ENCODE peak calls at places on chromosomes 12 and 14, in seven cellular contexts. A is fibroblast of lung, R is GM23248, E is neuronal stem cell, I is IMR-90, O is PC-3, L is PC-9. B is an unnamed sample. For H3K4me1 and H3K27me3, the result is how much of the 10 kb centered on the place peaks cover.

GRCh38 chr12:115761784-115762183 is 515.7 kb downstream of the MED13L start:
- DNase-seq in O (no peak), L (no peak), A (no peak), E (no peak), R (no peak), I (no peak), B (no peak)

GRCh38 chr14:71398450-71398849 is 491.2 kb downstream of the PCNX1 start:
- DNase-seq in A (no peak), I (no peak), O (no peak), L (no peak), R (no peak), E (no peak), B (no peak)

GRCh38 chr14:88879016-88879415 is 54.6 kb downstream of the TTC8 start:
- DNase-seq in A (peak), I (peak), O (peak), R (peak), E (no peak), L (no peak), B (no peak)

GRCh38 chr14:58563981-58564380 is 73.8 kb upstream of the DACT1 start:
- DNase-seq in I (no peak), E (no peak), R (no peak), O (no peak), A (no peak), L (no peak), B (no peak)

GRCh38 chr14:71123579-71124135 is 216.4 kb downstream of the PCNX1 start:
- DNase-seq in R (no peak), O (no peak), I (no peak), A (no peak), L (no peak), E (no peak), B (no peak)

GRCh38 chr12:132279184-132279889 is 50.1 kb downstream of the GALNT9 start:
- DNase-seq in R (no peak), I (peak), L (no peak), A (no peak), O (no peak), E (no peak), B (peak)

GRCh38 chr12:106345739-106346138 is 11.8 kb upstream of the POLR3B start:
- DNase-seq in R (peak), I (peak), O (peak), E (peak), L (peak), A (peak), B (peak)

GRCh38 chr14:33848706-33849454 is 102.0 kb downstream of the EGLN3 start:
- DNase-seq in R (peak), O (peak), A (peak), I (peak), E (peak), L (peak), B (peak)

GRCh38 chr14:38238332-38238731 is 17.6 kb downstream of the CLEC14A start:
- DNase-seq in R (peak), A (peak), I (peak), L (no peak), O (peak), E (no peak), B (no peak)

GRCh38 chr14:100741956-100742355 is 15.3 kb downstream of the DLK1 start:
- DNase-seq in I (no peak), O (no peak), R (no peak), L (no peak), E (no peak), A (no peak), B (no peak)

GRCh38 chr12:110183386-110183785 is 59.2 kb downstream of the IFT81 start:
- DNase-seq in R (no peak), I (no peak), L (no peak), O (no peak), E (no peak), A (no peak), B (no peak)

GRCh38 chr14:36221097-36221496 is 44.6 kb upstream of the PTCSC3 start:
- DNase-seq in E (peak), L (no peak), R (no peak), I (no peak), O (no peak), A (no peak), B (no peak)

GRCh38 chr12:123269395-123269892 is 2.2 kb downstream of the CDK2AP1 start:
- DNase-seq in O (no peak), E (peak), L (no peak), R (peak), A (peak), I (peak), B (peak)

GRCh38 chr12:113818833-113819232 is 147.3 kb downstream of the RBM19 start:
- DNase-seq in O (peak), A (no peak), I (no peak), E (peak), L (no peak), R (peak), B (no peak)

GRCh38 chr12:16449459-16449858 is 102.0 kb downstream of the MGST1 start:
- DNase-seq in R (no peak), I (no peak), E (no peak), O (no peak), A (no peak), L (no peak), B (no peak)

GRCh38 chr14:58082491-58083098 is 69.4 kb downstream of the ARMH4 start:
- DNase-seq in A (peak), R (peak), O (peak), L (peak), E (no peak), I (peak), B (no peak)

GRCh38 chr12:64088431-64089349 is 133.4 kb downstream of the KICS2 start:
- DNase-seq in A (peak), R (peak), L (peak), E (peak), O (peak), I (peak), B (no peak)

GRCh38 chr12:82461393-82461792 is 103.1 kb downstream of the METTL25 start:
- DNase-seq in I (no peak), R (no peak), L (no peak), E (no peak), O (peak), A (no peak), B (no peak)

GRCh38 chr12:114248527-114248926 is 157.4 kb downstream of the TBX5 start:
- DNase-seq in E (no peak), I (no peak), O (peak), L (no peak), R (peak), A (no peak), B (no peak)

GRCh38 chr12:20631711-20632110 is 63.4 kb upstream of the SLCO1C1 start:
- DNase-seq in L (no peak), I (no peak), E (no peak), A (peak), O (no peak), R (peak), B (no peak)

GRCh38 chr12:123471374-123472068 is 13.6 kb downstream of the SNRNP35 start:
- DNase-seq in R (peak), E (no peak), A (peak), I (peak), L (no peak), O (no peak), B (no peak)

GRCh38 chr12:98513379-98514318 is 1.7 kb upstream of the TMPO start:
- DNase-seq in A (no peak), E (no peak), L (no peak), O (no peak), R (no peak), I (no peak), B (peak)

GRCh38 chr12:56007148-56007891 is 10.2 kb downstream of the SUOX start:
- DNase-seq in E (peak), O (peak), L (peak), A (peak), I (peak), R (peak), B (peak)

GRCh38 chr12:115008951-115009350 is 325.0 kb upstream of the TBX3 start:
- DNase-seq in O (no peak), R (no peak), A (no peak), E (no peak), I (no peak), L (no peak), B (peak)

GRCh38 chr12:78101946-78102635 is 271.4 kb downstream of the NAV3 start:
- DNase-seq in I (no peak), R (no peak), O (peak), A (no peak), L (no peak), E (no peak), B (no peak)

GRCh38 chr14:24298892-24299254 is 707 bp downstream of the DHRS1 start:
- DNase-seq in L (peak), E (no peak), O (peak), R (peak), A (peak), I (peak), B (peak)

GRCh38 chr12:125276567-125276966 is 211.3 kb downstream of the AACS start:
- DNase-seq in E (no peak), O (no peak), L (no peak), R (no peak), A (no peak), I (no peak), B (no peak)

GRCh38 chr12:114611145-114612018 is 72.6 kb downstream of the TBX3 start:
- DNase-seq in I (no peak), L (no peak), A (no peak), R (no peak), E (no peak), O (no peak), B (no peak)

GRCh38 chr12:6341439-6342139 is at the start of gene TNFRSF1A:
- DNase-seq in R (peak), E (no peak), A (peak), I (peak), L (peak), O (peak), B (no peak)

GRCh38 chr12:93772003-93772402 is 94.8 kb downstream of the CRADD start:
- DNase-seq in E (no peak), A (no peak), O (no peak), L (no peak), R (no peak), I (no peak), B (no peak)

GRCh38 chr12:9634177-9634803 is 26.6 kb upstream of the KLRB1 start:
- DNase-seq in E (peak), O (peak), I (peak), R (peak), A (peak), L (peak), B (peak)

GRCh38 chr12:100145643-100146042 is 3.0 kb upstream of the BLTP3B start:
- DNase-seq in I (no peak), O (no peak), L (no peak), E (no peak), A (no peak), R (no peak), B (no peak)

GRCh38 chr14:75249958-75250336 is 28.7 kb upstream of the FOS start:
- DNase-seq in A (no peak), L (no peak), I (no peak), O (no peak), R (no peak), E (no peak), B (no peak)

GRCh38 chr12:18468521-18469075 is 207.3 kb downstream of the PIK3C2G start:
- DNase-seq in A (peak), E (no peak), R (peak), O (peak), L (no peak), I (peak), B (no peak)

GRCh38 chr12:110367209-110367864 is 36.2 kb downstream of the ANAPC7 start:
- DNase-seq in O (no peak), R (no peak), E (no peak), L (no peak), A (no peak), I (peak), B (no peak)

GRCh38 chr14:22265319-22266140 is 323.5 kb downstream of the DAD1 start:
- DNase-seq in O (peak), L (peak), E (no peak), I (peak), R (no peak), A (peak), B (peak)
- H3K4me1 ChIP-seq in O (half or more), L (half or more), E (under half), I (under half), R (under half), A (under half), B (under half)

DNA sequence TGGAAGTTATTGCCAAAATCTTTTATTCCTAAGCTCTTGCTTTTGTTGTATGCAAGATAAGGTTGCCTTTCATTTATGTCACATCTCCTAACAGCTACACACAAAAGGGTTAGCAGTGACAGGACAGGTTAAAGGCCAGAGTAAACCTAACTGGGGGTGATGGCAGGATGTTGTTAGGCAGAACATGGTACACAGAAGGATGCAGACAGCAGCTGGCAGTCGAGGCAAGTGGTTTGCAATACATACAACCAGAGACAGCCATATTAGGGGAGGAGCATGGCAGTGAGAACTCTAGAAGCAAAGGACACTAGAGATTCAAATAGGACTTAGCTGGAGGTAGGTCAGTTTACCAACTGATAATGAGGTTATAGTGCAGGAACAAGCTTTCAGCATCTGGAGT is 2.7 kb upstream of the ABCD2 start:
- DNase-seq in O (no peak), E (no peak), R (no peak), I (no peak), L (no peak), A (no peak), B (no peak)
- H2AFZ ChIP-seq in O (no peak), E (peak), R (no peak), I (no peak), L (peak), A (no peak), B (no peak)

DNA sequence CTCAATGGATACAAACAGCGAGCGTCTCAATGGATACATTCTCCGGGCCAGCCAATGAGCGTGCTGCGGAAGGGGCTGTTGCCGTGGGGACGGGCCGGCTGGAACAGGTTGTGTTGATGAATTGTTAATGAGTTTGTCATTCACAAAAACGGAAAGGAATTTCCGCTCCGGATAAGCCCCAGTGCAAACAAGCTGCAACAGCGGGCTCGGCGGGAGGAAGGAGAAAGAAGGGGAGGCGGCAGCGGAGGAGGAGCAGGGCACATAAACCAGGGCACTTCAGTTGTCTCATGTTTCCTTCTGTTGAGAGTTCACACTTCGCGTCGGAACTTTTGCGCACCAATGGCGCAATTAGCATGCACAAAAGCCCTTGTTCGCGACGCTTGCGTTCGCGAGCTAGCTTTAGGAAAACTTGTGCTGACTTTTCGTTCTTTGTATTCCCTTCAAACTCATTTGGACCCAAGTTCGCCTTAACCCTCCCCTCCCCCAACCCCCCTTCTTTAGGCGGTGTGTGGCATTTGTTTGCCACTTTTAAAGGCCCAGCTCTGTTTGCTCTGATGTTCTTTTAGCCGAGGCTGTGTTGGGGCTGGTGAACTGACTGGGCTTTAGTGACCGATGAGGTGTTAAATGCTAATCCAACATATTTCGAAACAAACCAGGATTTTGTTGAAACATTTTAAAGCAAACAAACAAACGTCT is at the start of gene DUSP6:
- DNase-seq in E (peak), L (peak), R (peak), I (peak), O (peak), A (peak), B (peak)
- H3K27me3 ChIP-seq in E (under half), L (under half), R (under half), I (under half), O (under half), A (under half), B (under half)

GRCh38 chr14:104750658-104751057 is 2.3 kb upstream of the SIVA1 start:
- DNase-seq in A (no peak), O (peak), E (no peak), R (no peak), L (no peak), I (no peak), B (peak)
- H3K4me1 ChIP-seq in A (under half), O (under half), E (under half), R (under half), L (under half), I (under half), B (under half)

GRCh38 chr12:14365294-14366210 is at the start of gene ATF7IP:
- DNase-seq in I (peak), A (peak), E (peak), R (peak), O (peak), L (peak), B (peak)
- H2AFZ ChIP-seq in I (peak), A (peak), E (peak), R (peak), O (peak), L (peak), B (peak)

GRCh38 chr14:99273724-99274345 is 1.8 kb upstream of the BCL11B start:
- DNase-seq in O (no peak), R (peak), L (no peak), E (no peak), I (no peak), A (peak), B (no peak)

GRCh38 chr14:99271288-99271941 is 582 bp downstream of the BCL11B start:
- DNase-seq in A (no peak), O (no peak), I (no peak), L (no peak), E (no peak), R (no peak), B (no peak)

GRCh38 chr14:99273025-99273723 is 1.2 kb upstream of the BCL11B start:
- DNase-seq in I (no peak), L (no peak), O (no peak), R (peak), E (no peak), A (peak), B (no peak)

GRCh38 chr14:99271951-99272668 is at the start of gene BCL11B:
- DNase-seq in O (peak), I (peak), L (no peak), A (peak), R (peak), E (no peak), B (no peak)

DNA sequence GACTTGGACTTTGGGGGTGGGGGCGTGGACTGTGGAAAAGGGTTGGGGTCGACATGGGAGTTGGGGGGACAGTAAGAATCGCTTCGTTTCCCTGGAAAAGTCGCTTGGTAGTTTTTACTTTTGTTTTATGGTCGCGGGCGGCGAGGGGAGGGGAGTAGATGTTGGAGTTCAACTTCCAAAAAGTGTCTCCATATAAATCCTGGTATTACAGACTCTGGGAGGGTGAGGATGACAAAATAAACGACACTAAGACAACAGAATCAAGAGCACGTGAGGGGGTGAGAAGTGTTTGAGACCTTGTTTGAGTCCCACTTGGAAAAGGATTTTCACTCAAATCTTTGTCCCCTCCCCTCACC is 650 bp upstream of the BCL11B start:
- DNase-seq in R (no peak), L (no peak), E (no peak), O (no peak), A (no peak), I (no peak), B (no peak)
- H3K27me3 ChIP-seq in R (half or more), L (under half), E (half or more), O (half or more), A (under half), I (half or more), B (under half)

GRCh38 chr14:20093442-20093841 is 17.1 kb upstream of the OR4K17 start:
- DNase-seq in E (no peak), A (no peak), L (no peak), O (no peak), I (no peak), R (no peak), B (no peak)

GRCh38 chr14:20092050-20092449 is 18.5 kb upstream of the OR4K17 start:
- DNase-seq in I (no peak), R (no peak), A (no peak), O (no peak), E (no peak), L (no peak), B (no peak)
- H3K4me1 ChIP-seq in I (under half), R (under half), A (under half), O (under half), E (under half), L (under half), B (under half)